ENCODE peak calls at places on chromosome 7, in seven cellular contexts. One of them, this sample, is unnamed.

GRCh38 chr7:12210179-12211053 is 678 bp upstream of the TMEM106B start:
- DNase-seq in lung: peak
- DNase-seq in epithelial cell of esophagus: peak
- DNase-seq in endothelial cell of umbilical vein: peak
- DNase-seq in hepatocyte: peak
- DNase-seq in astrocyte of the cerebellum: no peak
- DNase-seq in adrenal gland: peak
- DNase-seq in this sample: no peak

GRCh38 chr7:152762056-152762455 is 2.5 kb downstream of the ACTR3B start:
- DNase-seq in lung: no peak
- DNase-seq in epithelial cell of esophagus: peak
- DNase-seq in endothelial cell of umbilical vein: no peak
- DNase-seq in hepatocyte: no peak
- DNase-seq in astrocyte of the cerebellum: no peak
- DNase-seq in adrenal gland: no peak
- DNase-seq in this sample: no peak

GRCh38 chr7:50684011-50684701 is 98.5 kb downstream of the GRB10 start:
- DNase-seq in lung: no peak
- DNase-seq in epithelial cell of esophagus: no peak
- DNase-seq in endothelial cell of umbilical vein: peak
- DNase-seq in hepatocyte: peak
- DNase-seq in astrocyte of the cerebellum: no peak
- DNase-seq in adrenal gland: peak
- DNase-seq in this sample: no peak

GRCh38 chr7:371119-371778 is 81.3 kb downstream of the FOXL3 start:
- DNase-seq in lung: no peak
- DNase-seq in epithelial cell of esophagus: no peak
- DNase-seq in endothelial cell of umbilical vein: no peak
- DNase-seq in hepatocyte: peak
- DNase-seq in astrocyte of the cerebellum: no peak
- DNase-seq in adrenal gland: no peak
- DNase-seq in this sample: no peak

GRCh38 chr7:5549096-5549896 is 125.7 kb upstream of the TNRC18 start:
- DNase-seq in lung: peak
- DNase-seq in epithelial cell of esophagus: peak
- DNase-seq in endothelial cell of umbilical vein: peak
- DNase-seq in hepatocyte: peak
- DNase-seq in astrocyte of the cerebellum: no peak
- DNase-seq in adrenal gland: peak
- DNase-seq in this sample: no peak

GRCh38 chr7:131100357-131101054 is 227.2 kb upstream of the MKLN1 start:
- DNase-seq in lung: no peak
- DNase-seq in epithelial cell of esophagus: no peak
- DNase-seq in endothelial cell of umbilical vein: no peak
- DNase-seq in hepatocyte: no peak
- DNase-seq in astrocyte of the cerebellum: no peak
- DNase-seq in adrenal gland: no peak
- DNase-seq in this sample: no peak

GRCh38 chr7:123674399-123675091 is 18.9 kb downstream of the LMOD2 start:
- DNase-seq in lung: no peak
- DNase-seq in epithelial cell of esophagus: peak
- DNase-seq in endothelial cell of umbilical vein: no peak
- DNase-seq in hepatocyte: no peak
- DNase-seq in astrocyte of the cerebellum: no peak
- DNase-seq in adrenal gland: no peak
- DNase-seq in this sample: no peak

GRCh38 chr7:46301677-46302076 is 380.6 kb upstream of the IGFBP3 start:
- DNase-seq in lung: no peak
- DNase-seq in epithelial cell of esophagus: peak
- DNase-seq in endothelial cell of umbilical vein: no peak
- DNase-seq in hepatocyte: no peak
- DNase-seq in astrocyte of the cerebellum: no peak
- DNase-seq in adrenal gland: no peak
- DNase-seq in this sample: no peak

GRCh38 chr7:2517004-2517403 is 2.6 kb upstream of the LFNG start:
- DNase-seq in lung: no peak
- DNase-seq in epithelial cell of esophagus: peak
- DNase-seq in endothelial cell of umbilical vein: no peak
- DNase-seq in hepatocyte: no peak
- DNase-seq in astrocyte of the cerebellum: peak
- DNase-seq in adrenal gland: no peak
- DNase-seq in this sample: peak

GRCh38 chr7:142717453-142717852 is 31.8 kb upstream of the PRSS1 start:
- DNase-seq in lung: no peak
- DNase-seq in epithelial cell of esophagus: no peak
- DNase-seq in endothelial cell of umbilical vein: no peak
- DNase-seq in hepatocyte: no peak
- DNase-seq in astrocyte of the cerebellum: no peak
- DNase-seq in adrenal gland: no peak
- DNase-seq in this sample: no peak

GRCh38 chr7:2416659-2417058 is 13.2 kb downstream of the CHST12 start:
- DNase-seq in lung: no peak
- DNase-seq in epithelial cell of esophagus: no peak
- DNase-seq in endothelial cell of umbilical vein: no peak
- DNase-seq in hepatocyte: no peak
- DNase-seq in astrocyte of the cerebellum: no peak
- DNase-seq in adrenal gland: no peak
- DNase-seq in this sample: no peak

GRCh38 chr7:18520450-18521235 is 25.1 kb downstream of the HDAC9 start:
- DNase-seq in lung: no peak
- DNase-seq in epithelial cell of esophagus: peak
- DNase-seq in endothelial cell of umbilical vein: no peak
- DNase-seq in hepatocyte: no peak
- DNase-seq in astrocyte of the cerebellum: no peak
- DNase-seq in adrenal gland: no peak
- DNase-seq in this sample: peak

GRCh38 chr7:144565586-144565985 is 162.1 kb upstream of the NOBOX start:
- DNase-seq in lung: no peak
- DNase-seq in epithelial cell of esophagus: no peak
- DNase-seq in endothelial cell of umbilical vein: no peak
- DNase-seq in hepatocyte: no peak
- DNase-seq in astrocyte of the cerebellum: no peak
- DNase-seq in adrenal gland: no peak
- DNase-seq in this sample: no peak

GRCh38 chr7:106374437-106374836 is 89.7 kb upstream of the NAMPT start:
- DNase-seq in lung: no peak
- DNase-seq in epithelial cell of esophagus: no peak
- DNase-seq in endothelial cell of umbilical vein: no peak
- DNase-seq in hepatocyte: no peak
- DNase-seq in astrocyte of the cerebellum: no peak
- DNase-seq in adrenal gland: no peak
- DNase-seq in this sample: no peak

GRCh38 chr7:116271161-116271979 is 61.0 kb downstream of the TES start:
- DNase-seq in lung: no peak
- DNase-seq in epithelial cell of esophagus: no peak
- DNase-seq in endothelial cell of umbilical vein: no peak
- DNase-seq in hepatocyte: no peak
- DNase-seq in astrocyte of the cerebellum: no peak
- DNase-seq in adrenal gland: no peak
- DNase-seq in this sample: no peak

GRCh38 chr7:123060446-123060845 is 64.9 kb upstream of the TAS2R16 start:
- DNase-seq in lung: no peak
- DNase-seq in epithelial cell of esophagus: no peak
- DNase-seq in endothelial cell of umbilical vein: no peak
- DNase-seq in hepatocyte: no peak
- DNase-seq in astrocyte of the cerebellum: no peak
- DNase-seq in adrenal gland: no peak
- DNase-seq in this sample: no peak

GRCh38 chr7:151506901-151507382 is 12.8 kb downstream of the RHEB start:
- DNase-seq in lung: no peak
- DNase-seq in epithelial cell of esophagus: peak
- DNase-seq in endothelial cell of umbilical vein: peak
- DNase-seq in hepatocyte: no peak
- DNase-seq in astrocyte of the cerebellum: no peak
- DNase-seq in adrenal gland: no peak
- DNase-seq in this sample: no peak

GRCh38 chr7:28980504-28981281 is 22.6 kb upstream of the TRIL start:
- DNase-seq in lung: no peak
- DNase-seq in epithelial cell of esophagus: peak
- DNase-seq in endothelial cell of umbilical vein: no peak
- DNase-seq in hepatocyte: no peak
- DNase-seq in astrocyte of the cerebellum: no peak
- DNase-seq in adrenal gland: no peak
- DNase-seq in this sample: no peak

GRCh38 chr7:30168800-30169584 is 34.2 kb downstream of the MTURN start:
- DNase-seq in lung: no peak
- DNase-seq in epithelial cell of esophagus: peak
- DNase-seq in endothelial cell of umbilical vein: no peak
- DNase-seq in hepatocyte: peak
- DNase-seq in astrocyte of the cerebellum: peak
- DNase-seq in adrenal gland: peak
- DNase-seq in this sample: peak

GRCh38 chr7:4561775-4562174 is 120.3 kb upstream of the FOXK1 start:
- DNase-seq in lung: no peak
- DNase-seq in epithelial cell of esophagus: no peak
- DNase-seq in endothelial cell of umbilical vein: no peak
- DNase-seq in hepatocyte: no peak
- DNase-seq in astrocyte of the cerebellum: no peak
- DNase-seq in adrenal gland: no peak
- DNase-seq in this sample: no peak

GRCh38 chr7:11355571-11355970 is 381.9 kb downstream of the PHF14 start:
- DNase-seq in lung: no peak
- DNase-seq in epithelial cell of esophagus: no peak
- DNase-seq in endothelial cell of umbilical vein: no peak
- DNase-seq in hepatocyte: no peak
- DNase-seq in astrocyte of the cerebellum: no peak
- DNase-seq in adrenal gland: no peak
- DNase-seq in this sample: no peak

GRCh38 chr7:34320926-34321609 is 336.9 kb upstream of the NPSR1 start:
- DNase-seq in lung: peak
- DNase-seq in epithelial cell of esophagus: peak
- DNase-seq in endothelial cell of umbilical vein: peak
- DNase-seq in hepatocyte: peak
- DNase-seq in astrocyte of the cerebellum: peak
- DNase-seq in adrenal gland: peak
- DNase-seq in this sample: peak

GRCh38 chr7:88964418-88964817 is 168.9 kb upstream of the TEX47 start:
- DNase-seq in lung: no peak
- DNase-seq in epithelial cell of esophagus: no peak
- DNase-seq in endothelial cell of umbilical vein: no peak
- DNase-seq in hepatocyte: no peak
- DNase-seq in astrocyte of the cerebellum: no peak
- DNase-seq in adrenal gland: no peak
- DNase-seq in this sample: no peak

GRCh38 chr7:66335318-66335717 is 130.2 kb downstream of the TPST1 start:
- DNase-seq in lung: no peak
- DNase-seq in epithelial cell of esophagus: no peak
- DNase-seq in endothelial cell of umbilical vein: peak
- DNase-seq in hepatocyte: no peak
- DNase-seq in astrocyte of the cerebellum: no peak
- DNase-seq in adrenal gland: no peak
- DNase-seq in this sample: no peak

DNA sequence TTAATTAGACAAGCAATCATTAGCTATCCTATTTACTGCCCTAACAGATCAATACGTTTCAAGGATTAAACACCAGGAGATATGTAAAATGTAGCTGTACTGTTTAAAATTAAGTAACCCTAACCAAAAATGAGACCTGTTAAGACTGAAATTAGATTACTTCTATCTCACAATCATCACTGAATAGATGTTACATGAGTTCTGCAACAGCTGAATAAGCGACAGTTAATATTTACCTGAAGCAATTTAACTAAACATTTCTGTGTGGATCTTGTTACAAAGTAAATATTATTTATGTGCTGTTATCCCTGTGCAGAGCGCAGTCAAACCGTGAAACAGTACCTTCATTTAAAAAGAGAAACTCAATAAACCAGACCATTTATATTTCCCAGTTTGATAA is 122.5 kb downstream of the RELN start:
- DNase-seq in lung: no peak
- DNase-seq in epithelial cell of esophagus: no peak
- DNase-seq in endothelial cell of umbilical vein: no peak
- DNase-seq in hepatocyte: no peak
- DNase-seq in astrocyte of the cerebellum: no peak
- DNase-seq in adrenal gland: no peak
- DNase-seq in this sample: no peak
- H3K4me3 ChIP-seq in lung: no peak
- H3K4me3 ChIP-seq in epithelial cell of esophagus: no peak
- H3K4me3 ChIP-seq in endothelial cell of umbilical vein: no peak
- H3K4me3 ChIP-seq in hepatocyte: no peak
- H3K4me3 ChIP-seq in astrocyte of the cerebellum: no peak
- H3K4me3 ChIP-seq in adrenal gland: no peak
- H3K4me3 ChIP-seq in this sample: no peak

GRCh38 chr7:102125127-102125561 is 161.5 kb upstream of the SH2B2 start:
- DNase-seq in lung: peak
- DNase-seq in epithelial cell of esophagus: peak
- DNase-seq in endothelial cell of umbilical vein: peak
- DNase-seq in hepatocyte: peak
- DNase-seq in astrocyte of the cerebellum: peak
- DNase-seq in adrenal gland: peak
- DNase-seq in this sample: peak
- TF ChIP-seq CTCF in lung: no peak
- TF ChIP-seq CTCF in epithelial cell of esophagus: no peak
- TF ChIP-seq CTCF in endothelial cell of umbilical vein: no peak
- TF ChIP-seq CTCF in hepatocyte: peak
- TF ChIP-seq CTCF in astrocyte of the cerebellum: no peak
- TF ChIP-seq CTCF in adrenal gland: peak
- TF ChIP-seq CTCF in this sample: no peak

DNA sequence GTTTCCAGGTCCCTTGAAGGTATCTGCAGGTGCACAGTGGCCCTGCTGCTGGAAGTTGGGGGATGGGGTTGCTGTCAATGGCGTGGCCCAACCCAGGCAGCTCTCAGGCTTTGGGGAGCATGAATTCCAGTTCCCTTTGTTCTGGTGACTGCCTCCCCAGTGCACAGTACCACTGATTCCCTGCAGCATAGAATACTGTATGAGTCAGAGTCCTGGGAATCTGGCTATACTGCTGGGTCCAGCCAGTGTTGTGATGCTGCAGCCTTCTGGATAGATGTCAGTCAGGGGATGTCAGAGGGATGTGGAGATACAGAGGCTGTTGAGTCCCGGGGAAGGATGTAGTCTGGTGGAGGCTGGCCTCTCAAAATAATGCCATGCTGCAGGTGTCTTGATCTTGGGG is 99.3 kb downstream of the LANCL2 start:
- DNase-seq in lung: no peak
- DNase-seq in epithelial cell of esophagus: peak
- DNase-seq in endothelial cell of umbilical vein: no peak
- DNase-seq in hepatocyte: no peak
- DNase-seq in astrocyte of the cerebellum: no peak
- DNase-seq in adrenal gland: no peak
- DNase-seq in this sample: no peak
- H3K4me3 ChIP-seq in lung: no peak
- H3K4me3 ChIP-seq in epithelial cell of esophagus: no peak
- H3K4me3 ChIP-seq in endothelial cell of umbilical vein: no peak
- H3K4me3 ChIP-seq in hepatocyte: no peak
- H3K4me3 ChIP-seq in astrocyte of the cerebellum: no peak
- H3K4me3 ChIP-seq in adrenal gland: no peak
- H3K4me3 ChIP-seq in this sample: no peak

GRCh38 chr7:146094356-146094755 is 22.2 kb upstream of the CNTNAP2 start:
- DNase-seq in lung: no peak
- DNase-seq in epithelial cell of esophagus: no peak
- DNase-seq in endothelial cell of umbilical vein: no peak
- DNase-seq in hepatocyte: no peak
- DNase-seq in astrocyte of the cerebellum: no peak
- DNase-seq in adrenal gland: no peak
- DNase-seq in this sample: no peak

DNA sequence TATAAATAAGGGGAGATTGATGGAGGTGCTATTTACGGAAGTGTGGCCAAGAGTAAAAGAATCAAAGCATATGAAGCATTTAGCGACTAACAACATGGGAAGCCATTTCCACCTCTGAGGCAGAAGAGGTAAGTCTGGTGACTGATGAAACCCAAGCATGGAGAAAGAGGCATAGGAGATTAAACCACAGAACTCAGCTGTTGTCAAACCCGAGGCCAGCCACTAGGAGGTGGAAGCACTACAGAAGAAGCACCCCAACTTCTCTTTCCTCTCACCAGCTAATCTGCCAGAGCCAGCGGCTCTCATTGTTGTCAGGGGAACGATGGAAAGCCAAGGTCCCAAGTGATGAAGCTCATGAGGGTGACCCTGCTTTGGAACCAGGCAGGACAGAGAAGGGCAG is 19.6 kb upstream of the CNTNAP2 start:
- DNase-seq in lung: no peak
- DNase-seq in epithelial cell of esophagus: no peak
- DNase-seq in endothelial cell of umbilical vein: no peak
- DNase-seq in hepatocyte: no peak
- DNase-seq in astrocyte of the cerebellum: no peak
- DNase-seq in adrenal gland: no peak
- DNase-seq in this sample: no peak
- TF ChIP-seq CTCF in lung: no peak
- TF ChIP-seq CTCF in epithelial cell of esophagus: no peak
- TF ChIP-seq CTCF in endothelial cell of umbilical vein: no peak
- TF ChIP-seq CTCF in hepatocyte: no peak
- TF ChIP-seq CTCF in astrocyte of the cerebellum: no peak
- TF ChIP-seq CTCF in adrenal gland: no peak
- TF ChIP-seq CTCF in this sample: no peak

This sample was measured in HFF-Myc.